ENCODE peak calls at places on chromosomes 6 and 20, in ten cellular contexts. U is neuronal stem cell, H is ovary, L is MM.1S, G is psoas muscle, D is fibroblast of lung, C is cardiac muscle cell, Z is trophoblast cell, T is ascending aorta, O is Peyer's patch. Y is an unnamed sample. For H3K9me3, the result is how much of the 10 kb centered on the place peaks cover.

GRCh38 chr20:21139881-21140566 is 14.1 kb downstream of the KIZ start:
- DNase-seq in U (no peak), H (no peak), L (no peak), G (no peak), D (no peak), C (no peak), Z (no peak), T (no peak), O (no peak), Y (no peak)

GRCh38 chr6:122789862-122790739 is 1.0 kb downstream of the SMPDL3A start:
- DNase-seq in U (no peak), H (no peak), L (peak), G (peak), D (peak), C (no peak), Z (peak), T (peak), O (no peak), Y (no peak)

GRCh38 chr6:146312606-146313005 is 231.0 kb upstream of the RAB32 start:
- DNase-seq in U (no peak), H (no peak), L (no peak), G (no peak), D (no peak), C (no peak), Z (no peak), T (no peak), O (no peak), Y (no peak)

GRCh38 chr6:15023448-15023847 is 222.4 kb upstream of the JARID2 start:
- DNase-seq in U (no peak), H (no peak), L (peak), G (no peak), D (no peak), C (no peak), Z (peak), T (no peak), O (no peak), Y (no peak)

GRCh38 chr6:119533603-119534279 is 184.2 kb upstream of the MAN1A1 start:
- DNase-seq in U (no peak), H (no peak), L (no peak), G (no peak), D (peak), C (peak), Z (peak), T (no peak), O (no peak), Y (no peak)

GRCh38 chr6:52839124-52840055 is 1.2 kb downstream of the GSTA5 start:
- DNase-seq in U (peak), H (no peak), L (peak), G (no peak), D (peak), C (peak), Z (peak), T (no peak), O (peak), Y (no peak)

GRCh38 chr6:132219901-132220300 is 181.4 kb downstream of the MOXD1 start:
- DNase-seq in U (no peak), H (no peak), L (no peak), G (no peak), D (peak), C (no peak), Z (no peak), T (no peak), O (no peak), Y (no peak)

GRCh38 chr6:145838305-145838704 is 23.7 kb upstream of the FBXO30 start:
- DNase-seq in U (no peak), H (no peak), L (no peak), G (no peak), D (no peak), C (no peak), Z (peak), T (no peak), O (no peak), Y (no peak)

GRCh38 chr20:36311854-36312723 is 6.0 kb downstream of the DLGAP4 start:
- DNase-seq in U (no peak), H (no peak), L (no peak), G (peak), D (no peak), C (no peak), Z (no peak), T (peak), O (no peak), Y (no peak)

GRCh38 chr6:151493495-151494234 is at the start of gene CCDC170:
- DNase-seq in U (peak), H (peak), L (peak), G (peak), D (peak), C (peak), Z (peak), T (no peak), O (peak), Y (no peak)

GRCh38 chr6:113329942-113330897 is 526.9 kb upstream of the MARCKS start:
- DNase-seq in U (no peak), H (no peak), L (no peak), G (no peak), D (no peak), C (no peak), Z (peak), T (no peak), O (no peak), Y (no peak)

GRCh38 chr6:52929321-52930164 is 20.0 kb upstream of the GSTA3 start:
- DNase-seq in U (no peak), H (no peak), L (peak), G (no peak), D (peak), C (peak), Z (peak), T (no peak), O (peak), Y (no peak)

GRCh38 chr6:43926644-43927524 is 156.9 kb downstream of the VEGFA start:
- DNase-seq in U (peak), H (no peak), L (no peak), G (no peak), D (peak), C (peak), Z (peak), T (no peak), O (peak), Y (no peak)

GRCh38 chr6:14129572-14129971 is 12.0 kb downstream of the CD83 start:
- DNase-seq in U (peak), H (peak), L (peak), G (no peak), D (peak), C (peak), Z (no peak), T (no peak), O (no peak), Y (no peak)

GRCh38 chr20:420169-420620 is 12.1 kb downstream of the RBCK1 start:
- DNase-seq in U (no peak), H (no peak), L (no peak), G (no peak), D (no peak), C (no peak), Z (no peak), T (no peak), O (no peak), Y (no peak)

GRCh38 chr6:160417550-160417949 is 69.4 kb downstream of the SLC22A3 start:
- DNase-seq in U (no peak), H (no peak), L (no peak), G (no peak), D (no peak), C (no peak), Z (no peak), T (no peak), O (no peak), Y (no peak)

GRCh38 chr6:16762547-16763477 is 1.6 kb upstream of the ATXN1 start:
- DNase-seq in U (peak), H (peak), L (peak), G (peak), D (peak), C (peak), Z (peak), T (peak), O (peak), Y (no peak)

GRCh38 chr6:78947962-78948361 is 80.6 kb downstream of the IRAK1BP1 start:
- DNase-seq in U (no peak), H (no peak), L (no peak), G (no peak), D (peak), C (peak), Z (no peak), T (no peak), O (no peak), Y (no peak)

GRCh38 chr6:41555326-41556300 is 9.4 kb downstream of the FOXP4 start:
- DNase-seq in U (no peak), H (no peak), L (no peak), G (no peak), D (no peak), C (no peak), Z (no peak), T (no peak), O (no peak), Y (no peak)

GRCh38 chr20:50783390-50783789 is 11.5 kb upstream of the BCAS4 start:
- DNase-seq in U (no peak), H (no peak), L (no peak), G (no peak), D (no peak), C (no peak), Z (no peak), T (no peak), O (no peak), Y (no peak)

GRCh38 chr20:47300071-47300470 is 56.4 kb downstream of the ZMYND8 start:
- DNase-seq in U (no peak), H (no peak), L (no peak), G (no peak), D (peak), C (no peak), Z (no peak), T (no peak), O (no peak), Y (no peak)

GRCh38 chr6:48986803-48987202 is 476.2 kb downstream of the MMUT start:
- DNase-seq in U (no peak), H (no peak), L (peak), G (no peak), D (no peak), C (no peak), Z (no peak), T (no peak), O (no peak), Y (no peak)

GRCh38 chr6:138162104-138162946 is 586 bp downstream of the ARFGEF3 start:
- DNase-seq in U (no peak), H (no peak), L (peak), G (no peak), D (peak), C (no peak), Z (peak), T (no peak), O (peak), Y (no peak)

GRCh38 chr20:17870063-17870740 is 98.4 kb downstream of the SNX5 start:
- DNase-seq in U (no peak), H (peak), L (no peak), G (no peak), D (no peak), C (peak), Z (peak), T (no peak), O (no peak), Y (no peak)

DNA sequence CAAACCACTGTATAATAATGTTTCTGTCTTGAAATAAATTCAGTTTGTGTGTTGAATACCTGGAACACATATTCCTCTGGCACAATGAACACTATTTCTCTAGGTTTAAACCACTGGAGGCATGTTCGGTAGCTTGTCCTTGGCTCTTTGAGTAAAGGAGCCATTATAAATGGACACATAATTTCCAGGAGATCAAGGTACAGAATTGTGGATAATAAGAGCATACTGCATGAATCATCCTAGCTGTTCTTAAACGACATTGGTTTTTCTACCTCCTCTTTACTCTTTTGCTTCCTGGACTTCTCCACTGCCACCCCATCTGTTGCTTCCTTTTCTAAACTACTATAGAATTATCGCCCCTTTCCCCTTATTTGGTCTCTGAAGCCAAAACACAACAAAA is 1.2 kb downstream of the CENPW start:
- DNase-seq in U (no peak), H (no peak), L (no peak), G (no peak), D (no peak), C (no peak), Z (no peak), T (no peak), O (no peak), Y (no peak)
- H3K4me3 ChIP-seq in U (peak), H (peak), L (peak), G (peak), D (peak), C (peak), Z (no peak), T (no peak), O (no peak), Y (peak)

GRCh38 chr20:57211949-57212889 is 54.2 kb downstream of the BMP7 start:
- DNase-seq in U (peak), H (peak), L (no peak), G (peak), D (peak), C (peak), Z (peak), T (peak), O (peak), Y (no peak)

GRCh38 chr20:57212890-57213276 is 53.6 kb downstream of the BMP7 start:
- DNase-seq in U (no peak), H (no peak), L (no peak), G (peak), D (no peak), C (no peak), Z (no peak), T (no peak), O (no peak), Y (no peak)

GRCh38 chr20:57210054-57210910 is 56.2 kb downstream of the BMP7 start:
- DNase-seq in U (no peak), H (no peak), L (no peak), G (peak), D (no peak), C (no peak), Z (no peak), T (no peak), O (peak), Y (no peak)

GRCh38 chr20:57210911-57211280 is 55.5 kb downstream of the BMP7 start:
- DNase-seq in U (no peak), H (no peak), L (no peak), G (peak), D (no peak), C (no peak), Z (no peak), T (no peak), O (no peak), Y (no peak)

DNA sequence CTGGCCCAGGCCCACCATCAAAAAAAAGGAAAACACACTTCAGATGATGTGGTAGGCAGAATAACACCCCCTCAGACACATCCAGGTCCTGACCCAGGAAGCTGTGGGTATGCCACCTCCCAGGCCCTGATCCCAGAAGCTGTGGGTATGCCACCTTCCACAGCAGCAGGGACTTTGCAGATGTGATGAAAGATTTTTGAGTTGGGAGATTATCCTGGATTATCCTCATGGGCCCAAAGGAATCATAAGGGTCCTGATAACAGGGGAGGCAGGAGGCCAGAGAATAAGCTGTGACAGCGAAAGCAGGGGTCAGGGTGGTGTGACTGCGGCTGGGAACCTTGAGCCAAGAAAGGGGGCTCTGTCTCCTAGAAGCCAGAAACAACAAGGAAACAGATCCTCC is 55.0 kb downstream of the BMP7 start:
- DNase-seq in U (no peak), H (no peak), L (no peak), G (peak), D (no peak), C (no peak), Z (no peak), T (no peak), O (peak), Y (no peak)
- H3K9me3 ChIP-seq in U (under half), H (under half), L (under half), G (under half), D (under half), C (under half), Z (under half), T (under half), O (under half), Y (under half)

GRCh38 chr20:44948107-44948506 is 12.1 kb downstream of the TOMM34 start:
- DNase-seq in U (no peak), H (no peak), L (no peak), G (no peak), D (no peak), C (no peak), Z (no peak), T (no peak), O (no peak), Y (no peak)

GRCh38 chr20:44942264-44942973 is 17.8 kb downstream of the TOMM34 start:
- DNase-seq in U (no peak), H (peak), L (no peak), G (no peak), D (no peak), C (no peak), Z (no peak), T (no peak), O (no peak), Y (no peak)

GRCh38 chr20:44946266-44946852 is 13.8 kb downstream of the TOMM34 start:
- DNase-seq in U (no peak), H (no peak), L (no peak), G (no peak), D (no peak), C (no peak), Z (no peak), T (no peak), O (no peak), Y (no peak)

GRCh38 chr20:44943828-44944227 is 16.4 kb downstream of the TOMM34 start:
- DNase-seq in U (no peak), H (no peak), L (no peak), G (no peak), D (no peak), C (no peak), Z (no peak), T (no peak), O (no peak), Y (no peak)

DNA sequence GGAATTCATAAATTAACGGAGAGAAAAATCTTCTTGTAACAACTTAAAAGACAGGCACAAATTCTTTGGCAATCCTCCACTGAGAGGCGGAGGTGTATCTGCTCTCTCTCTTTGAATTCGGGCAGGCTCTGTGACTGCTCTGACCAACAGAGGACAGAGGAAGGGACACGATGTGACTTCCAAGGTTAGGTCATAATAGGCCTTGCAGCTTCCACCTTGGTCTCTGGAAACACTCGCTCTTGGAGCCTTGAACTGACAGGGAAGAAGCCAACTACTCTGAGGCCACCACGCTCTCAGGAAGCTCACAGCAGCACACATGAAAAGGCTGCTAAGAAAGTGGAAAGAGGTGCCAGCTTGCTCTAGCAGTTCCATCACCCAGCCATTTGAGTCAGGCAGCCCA is 14.9 kb downstream of the TOMM34 start:
- DNase-seq in U (no peak), H (no peak), L (no peak), G (no peak), D (no peak), C (no peak), Z (no peak), T (no peak), O (no peak), Y (no peak)
- H3K4me3 ChIP-seq in U (no peak), H (no peak), L (no peak), G (no peak), D (no peak), C (no peak), Z (no peak), T (no peak), O (no peak), Y (no peak)

DNA sequence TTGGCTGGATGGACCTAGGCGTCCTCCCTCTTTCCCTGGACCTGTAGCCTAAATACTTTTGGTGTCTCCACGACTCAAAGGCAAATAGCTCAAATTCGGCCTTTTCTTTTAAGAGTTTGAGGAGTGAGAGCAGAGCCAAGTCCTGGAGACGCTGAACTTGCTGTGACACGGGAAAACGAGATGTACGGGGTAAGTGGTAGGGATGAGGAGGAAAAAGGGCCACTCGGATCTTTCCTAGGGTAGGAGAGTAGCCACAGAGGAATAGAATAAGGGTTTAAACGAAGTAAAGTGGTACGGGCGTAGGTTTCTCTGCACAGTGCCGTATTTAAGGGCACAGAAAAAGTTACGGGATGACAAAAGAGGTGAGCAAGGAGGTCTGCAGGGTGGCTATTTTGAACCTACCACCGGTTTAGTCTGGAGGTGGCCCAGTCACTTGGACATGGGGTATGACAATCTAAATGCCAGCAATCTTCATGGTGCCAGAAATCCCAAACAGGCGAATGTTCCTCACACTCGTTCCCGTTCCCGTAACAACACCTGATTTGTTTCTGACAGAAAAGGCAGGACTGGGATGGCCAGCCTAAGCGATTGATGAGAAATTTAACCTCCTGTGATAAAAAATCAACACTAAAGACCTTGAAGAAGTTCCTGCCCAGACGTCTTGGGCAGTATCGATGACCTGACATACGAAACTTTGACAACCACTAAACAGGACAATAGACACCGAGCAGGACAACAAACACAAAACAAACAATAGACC is 149.3 kb downstream of the TRIM27 start:
- DNase-seq in U (no peak), H (no peak), L (no peak), G (no peak), D (no peak), C (no peak), Z (no peak), T (no peak), O (no peak), Y (no peak)
- H3K9me3 ChIP-seq in U (under half), H (under half), L (under half), G (under half), D (under half), C (under half), Z (under half), T (under half), O (under half), Y (under half)

DNA sequence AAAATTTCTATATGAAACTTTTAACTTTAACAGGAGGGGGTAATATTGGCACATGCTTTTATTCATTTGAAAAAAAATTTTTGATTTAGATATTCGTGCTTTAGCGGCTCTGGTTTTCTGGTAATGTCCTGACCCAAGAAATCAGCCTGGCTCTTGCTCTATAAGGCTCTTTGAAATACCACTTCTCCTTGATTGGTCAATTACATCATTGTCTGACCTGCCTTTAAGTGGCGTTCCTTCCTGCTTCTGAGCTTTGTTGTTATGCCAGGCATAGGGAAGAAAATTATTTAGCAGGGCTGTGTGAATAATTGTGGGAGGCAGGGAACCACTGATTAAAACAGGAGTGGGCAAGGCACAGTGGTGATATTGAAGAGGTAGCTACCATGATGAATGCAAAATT is 3.9 kb downstream of the RNF144B start:
- DNase-seq in U (no peak), H (no peak), L (no peak), G (no peak), D (no peak), C (no peak), Z (no peak), T (no peak), O (no peak), Y (no peak)
- H3K4me3 ChIP-seq in U (no peak), H (no peak), L (no peak), G (peak), D (no peak), C (no peak), Z (no peak), T (no peak), O (no peak), Y (peak)

DNA sequence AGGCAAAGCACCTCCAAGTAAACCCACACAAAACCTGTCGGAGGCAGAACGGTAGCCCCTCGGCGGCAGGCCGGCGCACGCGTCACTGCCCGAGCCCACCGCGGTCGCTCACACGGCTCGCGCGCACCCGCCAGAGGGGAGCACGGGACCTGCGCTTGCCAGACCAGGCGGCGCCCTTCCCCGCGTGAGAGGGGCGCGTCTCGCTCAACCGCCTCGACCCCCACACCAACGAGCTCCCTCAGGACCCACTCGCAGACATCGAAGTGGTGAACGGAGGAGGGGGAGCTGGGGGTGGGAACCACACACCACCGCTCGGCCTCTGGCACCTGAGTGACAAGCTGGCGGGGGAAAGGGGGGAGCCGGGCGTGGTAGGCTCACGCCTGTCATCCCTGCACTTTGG is 1513.4 kb upstream of the DEFB115 start:
- DNase-seq in U (no peak), H (no peak), L (no peak), G (no peak), D (no peak), C (no peak), Z (no peak), T (no peak), O (no peak), Y (no peak)
- H3K9me3 ChIP-seq in U (under half), H (under half), L (under half), G (under half), D (under half), C (under half), Z (under half), T (under half), O (under half), Y (under half)

Y was measured in esophagus squamous epithelium.